ENCODE peak calls at places on chromosomes 12 and 14, in five cellular contexts. One of them, this sample, is unnamed.

GRCh38 chr12:78672033-78672432 is 192.5 kb upstream of the SYT1 start:
- DNase-seq in GM10248: no peak
- DNase-seq in adrenal gland: no peak
- DNase-seq in progenitor cell of endocrine pancreas: no peak
- DNase-seq in uterus: no peak
- DNase-seq in this sample: no peak

GRCh38 chr12:12017798-12018197 is 52.9 kb upstream of the BCL2L14 start:
- DNase-seq in adrenal gland: peak
- DNase-seq in GM10248: no peak
- DNase-seq in uterus: no peak
- DNase-seq in progenitor cell of endocrine pancreas: no peak
- DNase-seq in this sample: no peak

GRCh38 chr12:115204957-115205754 is 521.2 kb upstream of the TBX3 start:
- DNase-seq in progenitor cell of endocrine pancreas: no peak
- DNase-seq in GM10248: no peak
- DNase-seq in adrenal gland: peak
- DNase-seq in uterus: no peak
- DNase-seq in this sample: no peak

GRCh38 chr14:100132903-100133510 is 26.4 kb downstream of the DEGS2 start:
- DNase-seq in progenitor cell of endocrine pancreas: no peak
- DNase-seq in uterus: no peak
- DNase-seq in GM10248: no peak
- DNase-seq in adrenal gland: no peak
- DNase-seq in this sample: no peak

GRCh38 chr12:95460105-95460504 is 13.8 kb upstream of the METAP2 start:
- DNase-seq in uterus: no peak
- DNase-seq in GM10248: no peak
- DNase-seq in progenitor cell of endocrine pancreas: no peak
- DNase-seq in adrenal gland: peak
- DNase-seq in this sample: no peak

GRCh38 chr14:74945261-74945851 is 10.0 kb downstream of the PGF start:
- DNase-seq in uterus: no peak
- DNase-seq in adrenal gland: peak
- DNase-seq in progenitor cell of endocrine pancreas: peak
- DNase-seq in GM10248: no peak
- DNase-seq in this sample: no peak

GRCh38 chr12:81668475-81668874 is 90.7 kb downstream of the PPFIA2 start:
- DNase-seq in GM10248: no peak
- DNase-seq in uterus: no peak
- DNase-seq in progenitor cell of endocrine pancreas: no peak
- DNase-seq in adrenal gland: no peak
- DNase-seq in this sample: peak

GRCh38 chr14:61160798-61161197 is 120.3 kb downstream of the TMEM30B start:
- DNase-seq in uterus: no peak
- DNase-seq in GM10248: no peak
- DNase-seq in progenitor cell of endocrine pancreas: no peak
- DNase-seq in adrenal gland: no peak
- DNase-seq in this sample: no peak

GRCh38 chr14:78164226-78164853 is 5.8 kb upstream of the NRXN3 start:
- DNase-seq in uterus: no peak
- DNase-seq in progenitor cell of endocrine pancreas: peak
- DNase-seq in GM10248: peak
- DNase-seq in adrenal gland: peak
- DNase-seq in this sample: peak

GRCh38 chr12:6056406-6057211 is 67.9 kb downstream of the VWF start:
- DNase-seq in adrenal gland: no peak
- DNase-seq in progenitor cell of endocrine pancreas: no peak
- DNase-seq in GM10248: no peak
- DNase-seq in uterus: no peak
- DNase-seq in this sample: peak

GRCh38 chr14:57087841-57088240 is 180.9 kb downstream of the EXOC5 start:
- DNase-seq in uterus: no peak
- DNase-seq in progenitor cell of endocrine pancreas: no peak
- DNase-seq in adrenal gland: no peak
- DNase-seq in GM10248: no peak
- DNase-seq in this sample: no peak

GRCh38 chr12:124242529-124243065 is 52.3 kb upstream of the RFLNA start:
- DNase-seq in adrenal gland: no peak
- DNase-seq in GM10248: no peak
- DNase-seq in uterus: no peak
- DNase-seq in progenitor cell of endocrine pancreas: no peak
- DNase-seq in this sample: no peak

GRCh38 chr12:19893514-19893913 is 454.2 kb downstream of the AEBP2 start:
- DNase-seq in uterus: no peak
- DNase-seq in progenitor cell of endocrine pancreas: no peak
- DNase-seq in adrenal gland: no peak
- DNase-seq in GM10248: peak
- DNase-seq in this sample: peak

GRCh38 chr14:62710811-62711210 is 334.4 kb downstream of the KCNH5 start:
- DNase-seq in adrenal gland: no peak
- DNase-seq in progenitor cell of endocrine pancreas: no peak
- DNase-seq in uterus: no peak
- DNase-seq in GM10248: no peak
- DNase-seq in this sample: no peak

GRCh38 chr12:12872934-12873275 is 18.5 kb upstream of the GPRC5A start:
- DNase-seq in adrenal gland: no peak
- DNase-seq in progenitor cell of endocrine pancreas: no peak
- DNase-seq in uterus: no peak
- DNase-seq in GM10248: no peak
- DNase-seq in this sample: no peak

GRCh38 chr12:101238806-101239329 is 28.8 kb upstream of the SLC5A8 start:
- DNase-seq in uterus: no peak
- DNase-seq in progenitor cell of endocrine pancreas: no peak
- DNase-seq in GM10248: no peak
- DNase-seq in adrenal gland: no peak
- DNase-seq in this sample: no peak

GRCh38 chr12:104154806-104155205 is 16.8 kb upstream of the NFYB start:
- DNase-seq in GM10248: no peak
- DNase-seq in adrenal gland: no peak
- DNase-seq in progenitor cell of endocrine pancreas: no peak
- DNase-seq in uterus: no peak
- DNase-seq in this sample: no peak

GRCh38 chr12:32134144-32134888 is 27.7 kb downstream of the BICD1 start:
- DNase-seq in GM10248: peak
- DNase-seq in adrenal gland: no peak
- DNase-seq in uterus: no peak
- DNase-seq in progenitor cell of endocrine pancreas: no peak
- DNase-seq in this sample: peak

GRCh38 chr14:95301527-95302187 is 18.1 kb downstream of the CLMN start:
- DNase-seq in progenitor cell of endocrine pancreas: no peak
- DNase-seq in GM10248: no peak
- DNase-seq in adrenal gland: no peak
- DNase-seq in uterus: no peak
- DNase-seq in this sample: no peak

GRCh38 chr14:35988972-35989690 is 163.0 kb downstream of the BRMS1L start:
- DNase-seq in adrenal gland: no peak
- DNase-seq in progenitor cell of endocrine pancreas: no peak
- DNase-seq in uterus: no peak
- DNase-seq in GM10248: no peak
- DNase-seq in this sample: no peak

GRCh38 chr12:112846619-112847018 is 55.1 kb downstream of the RPH3A start:
- DNase-seq in uterus: no peak
- DNase-seq in adrenal gland: no peak
- DNase-seq in progenitor cell of endocrine pancreas: no peak
- DNase-seq in GM10248: no peak
- DNase-seq in this sample: no peak

GRCh38 chr12:52726451-52726850 is 23.1 kb upstream of the KRT77 start:
- DNase-seq in GM10248: no peak
- DNase-seq in uterus: no peak
- DNase-seq in progenitor cell of endocrine pancreas: no peak
- DNase-seq in adrenal gland: no peak
- DNase-seq in this sample: no peak

GRCh38 chr14:32379447-32379846 is 50.3 kb downstream of the AKAP6 start:
- DNase-seq in GM10248: no peak
- DNase-seq in uterus: no peak
- DNase-seq in progenitor cell of endocrine pancreas: no peak
- DNase-seq in adrenal gland: no peak
- DNase-seq in this sample: no peak

GRCh38 chr12:116427200-116427932 is 131.8 kb upstream of the MAP1LC3B2 start:
- DNase-seq in adrenal gland: no peak
- DNase-seq in uterus: no peak
- DNase-seq in GM10248: no peak
- DNase-seq in progenitor cell of endocrine pancreas: no peak
- DNase-seq in this sample: no peak

GRCh38 chr12:47991106-47991550 is 13.1 kb downstream of the COL2A1 start:
- DNase-seq in uterus: no peak
- DNase-seq in GM10248: no peak
- DNase-seq in progenitor cell of endocrine pancreas: no peak
- DNase-seq in adrenal gland: no peak
- DNase-seq in this sample: no peak

GRCh38 chr14:21852061-21852664 is 178.5 kb upstream of the OR4E1 start:
- DNase-seq in uterus: no peak
- DNase-seq in adrenal gland: no peak
- DNase-seq in progenitor cell of endocrine pancreas: peak
- DNase-seq in GM10248: peak
- DNase-seq in this sample: peak

GRCh38 chr14:51865953-51866747 is 5.7 kb downstream of the GNG2 start:
- DNase-seq in progenitor cell of endocrine pancreas: no peak
- DNase-seq in uterus: no peak
- DNase-seq in GM10248: peak
- DNase-seq in adrenal gland: no peak
- DNase-seq in this sample: peak

GRCh38 chr12:96908170-96908675 is 1.2 kb downstream of the NEDD1 start:
- DNase-seq in GM10248: peak
- DNase-seq in progenitor cell of endocrine pancreas: no peak
- DNase-seq in adrenal gland: no peak
- DNase-seq in uterus: no peak
- DNase-seq in this sample: peak

GRCh38 chr14:50828738-50829471 is 2.1 kb downstream of the NIN start:
- DNase-seq in GM10248: no peak
- DNase-seq in progenitor cell of endocrine pancreas: no peak
- DNase-seq in uterus: no peak
- DNase-seq in adrenal gland: no peak
- DNase-seq in this sample: no peak
- TF ChIP-seq CTCF in GM10248: no peak
- TF ChIP-seq CTCF in progenitor cell of endocrine pancreas: no peak
- TF ChIP-seq CTCF in uterus: no peak
- TF ChIP-seq CTCF in adrenal gland: no peak
- TF ChIP-seq CTCF in this sample: no peak

GRCh38 chr12:2681426-2682205 is 113.2 kb upstream of the FKBP4 start:
- DNase-seq in progenitor cell of endocrine pancreas: no peak
- DNase-seq in adrenal gland: no peak
- DNase-seq in GM10248: no peak
- DNase-seq in uterus: peak
- DNase-seq in this sample: no peak

GRCh38 chr12:2680676-2681039 is 114.1 kb upstream of the FKBP4 start:
- DNase-seq in adrenal gland: no peak
- DNase-seq in uterus: no peak
- DNase-seq in GM10248: no peak
- DNase-seq in progenitor cell of endocrine pancreas: no peak
- DNase-seq in this sample: no peak

GRCh38 chr12:2682301-2683282 is 112.2 kb upstream of the FKBP4 start:
- DNase-seq in progenitor cell of endocrine pancreas: no peak
- DNase-seq in adrenal gland: no peak
- DNase-seq in GM10248: no peak
- DNase-seq in uterus: peak
- DNase-seq in this sample: no peak

GRCh38 chr12:2686280-2686646 is 108.5 kb upstream of the FKBP4 start:
- DNase-seq in GM10248: no peak
- DNase-seq in adrenal gland: no peak
- DNase-seq in progenitor cell of endocrine pancreas: no peak
- DNase-seq in uterus: no peak
- DNase-seq in this sample: no peak

DNA sequence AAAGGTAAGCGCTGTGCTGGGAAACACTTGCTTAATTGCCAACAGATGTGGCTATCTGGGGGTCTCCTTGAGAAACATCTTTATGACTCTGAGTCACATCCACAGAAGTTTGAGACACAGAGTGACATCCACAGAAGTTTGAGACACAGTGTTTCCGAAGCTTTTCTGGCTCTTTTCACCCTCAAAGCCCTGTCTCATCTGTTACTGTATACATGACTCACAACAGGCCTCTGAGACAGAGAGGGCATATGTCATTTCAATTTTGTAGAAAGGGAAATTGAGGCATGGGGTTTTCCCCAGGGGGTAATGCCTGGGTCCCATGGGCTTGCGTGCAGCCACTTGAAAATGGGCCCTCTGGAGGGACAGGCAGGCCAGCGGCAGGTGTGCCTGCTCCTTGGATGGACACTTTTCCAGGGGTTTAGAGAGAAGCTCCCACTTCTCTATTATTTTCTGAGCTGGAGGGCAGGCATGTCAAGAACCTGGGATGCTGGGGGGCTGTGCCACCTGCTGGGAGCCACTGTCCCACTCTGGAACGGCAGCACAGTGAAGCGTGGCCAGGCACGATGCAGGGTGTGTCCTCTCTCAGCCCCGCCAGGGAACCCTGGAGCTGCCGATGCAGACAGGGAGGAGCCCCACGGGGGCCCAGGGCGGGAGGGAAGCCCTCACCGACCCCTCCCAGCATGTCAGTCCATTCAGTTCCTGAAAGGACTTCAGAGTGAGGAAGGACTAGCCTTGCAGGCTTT is 111.3 kb upstream of the FKBP4 start:
- DNase-seq in uterus: peak
- DNase-seq in adrenal gland: no peak
- DNase-seq in GM10248: no peak
- DNase-seq in progenitor cell of endocrine pancreas: no peak
- DNase-seq in this sample: no peak
- TF ChIP-seq CTCF in uterus: no peak
- TF ChIP-seq CTCF in adrenal gland: no peak
- TF ChIP-seq CTCF in GM10248: no peak
- TF ChIP-seq CTCF in progenitor cell of endocrine pancreas: no peak
- TF ChIP-seq CTCF in this sample: no peak

DNA sequence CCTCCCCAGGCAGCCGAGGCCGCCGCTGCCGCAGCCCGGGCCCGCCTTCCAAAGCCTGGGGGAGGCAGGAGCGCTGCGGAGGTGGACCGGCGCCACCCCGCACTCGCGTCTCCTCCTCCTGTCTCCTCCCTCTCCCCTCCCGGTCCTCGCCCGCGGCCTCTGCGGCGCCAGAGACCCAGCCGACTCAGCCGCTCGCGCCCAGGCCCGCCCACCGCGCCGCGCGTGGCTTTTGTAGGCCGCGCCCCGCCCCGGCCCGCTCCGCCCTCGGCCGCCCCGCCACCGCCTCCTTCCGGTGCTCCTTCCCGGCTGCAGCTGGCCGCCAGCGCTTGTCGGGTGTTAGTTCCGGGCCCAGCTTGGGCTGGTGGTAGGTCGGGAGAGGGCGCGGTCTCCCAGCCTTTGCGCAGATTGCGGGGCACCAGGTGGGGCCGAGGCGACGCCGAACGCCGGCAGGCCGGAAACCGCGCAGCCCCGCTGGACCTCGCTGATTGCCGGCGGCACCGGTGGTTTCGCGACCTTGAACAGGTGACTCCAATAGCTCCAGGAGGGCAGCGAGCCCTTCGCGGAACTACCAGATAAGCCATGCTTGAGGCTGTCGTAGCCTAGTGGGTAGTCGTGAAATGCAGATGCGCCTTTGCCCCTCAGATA is at the start of gene CAPRIN2:
- DNase-seq in progenitor cell of endocrine pancreas: peak
- DNase-seq in GM10248: peak
- DNase-seq in uterus: peak
- DNase-seq in adrenal gland: peak
- DNase-seq in this sample: peak
- TF ChIP-seq CTCF in progenitor cell of endocrine pancreas: peak
- TF ChIP-seq CTCF in GM10248: peak
- TF ChIP-seq CTCF in uterus: no peak
- TF ChIP-seq CTCF in adrenal gland: peak
- TF ChIP-seq CTCF in this sample: peak

GRCh38 chr12:130863298-130863697 is 8.6 kb upstream of the RAN start:
- DNase-seq in adrenal gland: no peak
- DNase-seq in uterus: no peak
- DNase-seq in progenitor cell of endocrine pancreas: no peak
- DNase-seq in GM10248: no peak
- DNase-seq in this sample: no peak
- TF ChIP-seq CTCF in adrenal gland: no peak
- TF ChIP-seq CTCF in uterus: no peak
- TF ChIP-seq CTCF in progenitor cell of endocrine pancreas: peak
- TF ChIP-seq CTCF in GM10248: no peak
- TF ChIP-seq CTCF in this sample: no peak

GRCh38 chr14:39154594-39155189 is 15.4 kb downstream of the TRAPPC6B start:
- DNase-seq in uterus: no peak
- DNase-seq in progenitor cell of endocrine pancreas: no peak
- DNase-seq in adrenal gland: no peak
- DNase-seq in GM10248: no peak
- DNase-seq in this sample: no peak
- TF ChIP-seq CTCF in uterus: no peak
- TF ChIP-seq CTCF in progenitor cell of endocrine pancreas: no peak
- TF ChIP-seq CTCF in adrenal gland: no peak
- TF ChIP-seq CTCF in GM10248: no peak
- TF ChIP-seq CTCF in this sample: no peak

This sample was measured in GM20000.